ENCODE peak calls at places on chromosomes 7 and 10, in six cellular contexts. Z, H, A, O, C and K are unnamed samples.

GRCh38 chr7:100888988-100889760 is at the start of gene UFSP1:
- DNase-seq in Z (no peak), H (no peak), A (no peak), C (no peak), O (peak), K (no peak)

GRCh38 chr10:52394246-52394645 is 80.2 kb downstream of the DKK1 start:
- DNase-seq in C (no peak), O (no peak), Z (no peak), H (no peak), A (no peak), K (no peak)

GRCh38 chr10:114743552-114744231 is 77.9 kb upstream of the FHIP2A start:
- DNase-seq in A (no peak), Z (no peak), H (no peak), C (no peak), O (no peak), K (no peak)

GRCh38 chr7:46080595-46081159 is 159.6 kb upstream of the IGFBP3 start:
- DNase-seq in Z (no peak), A (no peak), O (no peak), C (no peak), H (no peak), K (no peak)

GRCh38 chr10:89088901-89089300 is 98.3 kb downstream of the FAS start:
- DNase-seq in C (no peak), A (no peak), H (no peak), O (no peak), Z (no peak), K (no peak)

GRCh38 chr7:103524042-103524907 is 78.3 kb upstream of the SLC26A5 start:
- DNase-seq in O (no peak), Z (no peak), A (no peak), C (peak), H (no peak), K (no peak)

GRCh38 chr10:6124666-6125065 is 35.8 kb downstream of the RBM17 start:
- DNase-seq in A (no peak), H (no peak), C (no peak), Z (no peak), O (peak), K (no peak)

GRCh38 chr7:54969190-54969967 is 49.4 kb upstream of the EGFR start:
- DNase-seq in C (peak), Z (no peak), H (no peak), O (no peak), A (no peak), K (no peak)

GRCh38 chr10:132961864-132962622 is 19.7 kb upstream of the CFAP46 start:
- DNase-seq in H (peak), C (peak), Z (peak), O (peak), A (peak), K (no peak)

GRCh38 chr7:77989981-77990566 is 191.5 kb downstream of the PHTF2 start:
- DNase-seq in H (no peak), A (no peak), Z (no peak), C (no peak), O (no peak), K (no peak)

GRCh38 chr7:129845972-129846327 is 106.8 kb downstream of the UBE2H start:
- DNase-seq in H (no peak), C (peak), Z (no peak), O (peak), A (no peak), K (no peak)

GRCh38 chr10:110495731-110496552 is 1.8 kb upstream of the DUSP5 start:
- DNase-seq in Z (peak), H (no peak), C (peak), A (no peak), O (peak), K (peak)

GRCh38 chr10:70832852-70833542 is 17.2 kb downstream of the SGPL1 start:
- DNase-seq in Z (no peak), O (peak), C (peak), H (no peak), A (no peak), K (no peak)

GRCh38 chr10:17428616-17429097 is 25.7 kb downstream of the ST8SIA6 start:
- DNase-seq in A (peak), Z (peak), H (no peak), C (no peak), O (no peak), K (no peak)

GRCh38 chr7:22791204-22792158 is 31.2 kb downstream of the TOMM7 start:
- DNase-seq in A (no peak), Z (no peak), C (peak), H (no peak), O (peak), K (no peak)

GRCh38 chr10:44262551-44263251 is 122.2 kb downstream of the CXCL12 start:
- DNase-seq in C (no peak), H (no peak), Z (no peak), A (no peak), O (no peak), K (no peak)
- H3K27ac ChIP-seq in C (no peak), H (no peak), Z (no peak), A (no peak), O (peak), K (no peak)

GRCh38 chr7:123811056-123811455 is 33.9 kb upstream of the HYAL4 start:
- DNase-seq in A (no peak), C (no peak), H (no peak), Z (no peak), O (no peak), K (no peak)

GRCh38 chr7:123821320-123821719 is 23.6 kb upstream of the HYAL4 start:
- DNase-seq in H (no peak), O (no peak), C (no peak), A (no peak), Z (no peak), K (no peak)

GRCh38 chr7:123820864-123821263 is 24.1 kb upstream of the HYAL4 start:
- DNase-seq in C (no peak), H (no peak), Z (no peak), A (no peak), O (no peak), K (no peak)

GRCh38 chr7:123819001-123819400 is 26.0 kb upstream of the HYAL4 start:
- DNase-seq in A (no peak), H (no peak), Z (no peak), C (no peak), O (no peak), K (no peak)

DNA sequence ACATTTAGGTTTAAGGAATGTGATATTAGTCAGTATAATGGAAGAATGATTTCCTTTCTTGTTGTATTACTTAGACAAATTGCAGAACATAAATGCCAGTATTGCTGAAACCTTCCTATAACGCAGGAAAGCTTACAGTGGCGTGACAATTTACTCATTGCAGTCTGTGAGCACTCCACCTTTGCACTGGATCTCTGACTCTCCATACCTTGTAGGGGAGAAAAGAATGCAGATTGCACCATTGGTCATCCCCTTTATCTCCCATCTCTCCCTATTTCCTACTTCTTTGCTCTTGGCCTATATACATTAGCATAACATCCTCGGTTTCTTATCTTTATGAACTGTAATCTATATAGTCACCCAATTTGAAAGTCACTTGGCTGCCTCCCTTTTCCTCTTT is 28.1 kb upstream of the HYAL4 start:
- DNase-seq in C (no peak), Z (no peak), H (no peak), A (no peak), O (no peak), K (no peak)
- H3K27ac ChIP-seq in C (no peak), Z (no peak), H (no peak), A (no peak), O (no peak), K (no peak)

GRCh38 chr7:139683137-139683871 is 94.5 kb downstream of the HIPK2 start:
- DNase-seq in H (no peak), C (peak), Z (no peak), A (no peak), O (peak), K (no peak)
- H3K27ac ChIP-seq in H (peak), C (peak), Z (no peak), A (no peak), O (peak), K (peak)

GRCh38 chr10:92969151-92969550 is 91.4 kb upstream of the CYP26C1 start:
- DNase-seq in Z (no peak), O (no peak), H (no peak), A (no peak), C (no peak), K (no peak)
- H3K27ac ChIP-seq in Z (no peak), O (no peak), H (no peak), A (no peak), C (no peak), K (no peak)

DNA sequence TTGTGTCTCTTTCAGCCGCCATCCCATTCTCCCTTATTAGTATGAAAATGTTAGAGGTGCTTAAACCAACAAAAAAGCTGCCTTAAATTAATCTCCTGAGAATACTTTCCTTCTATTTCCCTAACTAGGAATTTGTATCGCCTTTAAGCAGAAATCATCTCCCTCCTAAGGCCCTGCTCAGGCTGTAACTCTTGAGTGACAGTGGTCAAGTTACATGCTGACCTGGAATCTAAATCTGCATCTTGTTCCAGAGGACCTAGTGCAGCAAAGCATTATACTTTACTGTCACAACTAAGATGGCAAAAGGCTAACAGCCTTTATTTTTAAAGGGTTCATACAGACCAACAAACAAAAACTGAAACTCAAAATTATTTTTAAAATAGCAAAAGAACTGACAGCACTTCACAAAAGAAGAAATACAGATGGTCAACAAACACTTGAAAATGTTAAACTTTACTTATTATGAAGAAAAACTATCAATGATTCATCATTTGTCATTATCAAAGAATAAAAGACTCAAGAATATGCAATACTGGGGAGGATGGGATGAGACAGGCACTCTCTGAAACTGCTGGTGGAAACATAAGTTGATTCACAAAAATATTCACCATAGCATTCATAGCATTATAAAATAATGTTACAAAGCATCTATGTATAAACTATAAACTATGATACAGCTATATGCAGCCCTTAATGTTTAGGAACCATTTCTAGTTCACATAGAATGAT is 11.0 kb downstream of the CYREN start:
- DNase-seq in O (peak), H (no peak), Z (no peak), C (no peak), A (no peak), K (no peak)
- H3K27ac ChIP-seq in O (peak), H (peak), Z (no peak), C (peak), A (peak), K (no peak)

DNA sequence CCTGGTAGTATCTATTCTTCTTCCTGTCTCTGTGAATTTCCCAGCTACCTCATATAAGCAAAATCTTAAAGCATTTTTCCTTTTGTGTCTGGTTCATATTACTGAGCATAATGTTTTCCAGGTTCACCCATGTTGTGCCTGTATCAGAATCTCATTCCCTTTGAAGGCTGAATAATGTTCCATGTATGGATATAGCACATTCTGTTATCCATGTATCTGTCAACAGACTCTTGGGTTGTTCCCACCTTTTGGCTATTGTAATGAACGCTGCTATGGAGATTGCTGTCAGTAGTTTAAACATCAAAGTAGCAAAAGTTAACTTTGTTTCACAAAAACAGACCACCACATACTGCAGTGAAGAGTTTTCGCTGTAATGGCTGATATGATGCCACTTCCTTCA is 99.9 kb downstream of the NSUN6 start:
- DNase-seq in O (no peak), C (no peak), A (no peak), H (no peak), Z (no peak), K (no peak)
- H3K27ac ChIP-seq in O (no peak), C (no peak), A (no peak), H (no peak), Z (no peak), K (no peak)

GRCh38 chr10:15238553-15239335 is 70.3 kb upstream of the NMT2 start:
- DNase-seq in H (no peak), O (no peak), C (peak), Z (no peak), A (no peak), K (no peak)

GRCh38 chr10:15237351-15237750 is 68.9 kb upstream of the NMT2 start:
- DNase-seq in Z (no peak), A (no peak), O (no peak), H (no peak), C (peak), K (no peak)

GRCh38 chr10:15231403-15231802 is 62.9 kb upstream of the NMT2 start:
- DNase-seq in H (no peak), O (no peak), A (no peak), Z (no peak), C (no peak), K (no peak)

GRCh38 chr10:15232279-15232678 is 63.8 kb upstream of the NMT2 start:
- DNase-seq in O (no peak), C (no peak), A (no peak), Z (no peak), H (no peak), K (no peak)

GRCh38 chr10:15236340-15236739 is 67.8 kb upstream of the NMT2 start:
- DNase-seq in Z (no peak), C (peak), O (no peak), A (no peak), H (no peak), K (no peak)
- H3K27ac ChIP-seq in Z (no peak), C (peak), O (peak), A (no peak), H (no peak), K (no peak)

GRCh38 chr10:49191349-49191748 is 3.2 kb upstream of the TMEM273 start:
- DNase-seq in Z (no peak), A (no peak), H (no peak), C (no peak), O (no peak), K (no peak)
- H3K27ac ChIP-seq in Z (no peak), A (no peak), H (no peak), C (no peak), O (no peak), K (no peak)

GRCh38 chr10:73593110-73593509 is 2.0 kb upstream of the USP54 start:
- DNase-seq in A (no peak), H (no peak), C (no peak), Z (no peak), O (no peak), K (no peak)
- H3K27ac ChIP-seq in A (no peak), H (no peak), C (no peak), Z (no peak), O (no peak), K (no peak)

GRCh38 chr10:97381626-97382025 is 19.5 kb downstream of the RRP12 start:
- DNase-seq in A (no peak), H (no peak), O (no peak), Z (no peak), C (no peak), K (no peak)
- H3K27ac ChIP-seq in A (no peak), H (no peak), O (no peak), Z (no peak), C (no peak), K (no peak)